ENCODE peak calls at places on chromosomes 16 and 17, in five cellular contexts. L is SK-N-SH treated with all-trans-retinoic acid at 6 μM for 48 hours; M is T-helper 17 cell; I is T-cell; Y is activated CD8-positive, alpha-beta T cell treated with anti-CD3 and anti-CD28 coated beads for 36 hours. U is an unnamed sample.

GRCh38 chr16:88634141-88634993 is 4.0 kb upstream of the IL17C start:
- ATAC-seq in I (peak), Y (peak), L (no peak), M (peak), U (peak)

GRCh38 chr16:57834936-57835335 is 32.6 kb upstream of the KIFC3 start:
- ATAC-seq in I (no peak), L (peak), M (no peak), Y (no peak), U (no peak)

GRCh38 chr17:38702900-38703741 is 2.0 kb upstream of the MLLT6 start:
- ATAC-seq in Y (no peak), M (no peak), L (no peak), I (no peak), U (no peak)

GRCh38 chr16:50178397-50179018 is 25.4 kb downstream of the TENT4B start:
- ATAC-seq in Y (no peak), I (no peak), M (no peak), L (no peak), U (no peak)

GRCh38 chr16:2840914-2841313 is 10.8 kb downstream of the ZG16B start:
- ATAC-seq in I (no peak), M (no peak), Y (no peak), L (no peak), U (no peak)

GRCh38 chr17:27414686-27415085 is 41.6 kb upstream of the KSR1 start:
- ATAC-seq in Y (no peak), M (no peak), L (no peak), I (no peak), U (no peak)

GRCh38 chr17:51238253-51238887 is 21.5 kb downstream of the MBTD1 start:
- ATAC-seq in Y (peak), M (peak), L (no peak), I (peak), U (peak)

GRCh38 chr16:25194285-25194878 is 22.4 kb upstream of the AQP8 start:
- ATAC-seq in I (no peak), L (no peak), Y (no peak), M (no peak), U (no peak)

GRCh38 chr17:44331249-44331760 is 6.7 kb upstream of the SLC25A39 start:
- ATAC-seq in I (peak), M (peak), Y (peak), L (peak), U (peak)

GRCh38 chr16:67104061-67104460 is 5.7 kb upstream of the PHAF1 start:
- ATAC-seq in M (no peak), Y (peak), L (peak), I (peak), U (no peak)

GRCh38 chr16:78005881-78006280 is 16.5 kb upstream of the CLEC3A start:
- ATAC-seq in M (no peak), Y (no peak), L (no peak), I (no peak), U (no peak)

GRCh38 chr17:55407641-55408566 is 13.7 kb downstream of the MMD start:
- ATAC-seq in M (no peak), Y (no peak), L (no peak), I (no peak), U (no peak)

U was measured in stimulated activated memory B cell treated with anti-CD40 and anti-IgM and Interleukin-4, amounts not matched to agents 10 μg/mL and 1 μg/mL and 100 μg/mL, for 72 hours.